ENCODE peak calls at places on chromosomes 12 and 14, in six cellular contexts. D is HEK293T, E is HepG2, V is A549, A is GM12878, N is K562. Z is an unnamed sample.

GRCh38 chr12:132568301-132568700 is 42.1 kb downstream of the LRCOL1 start:
- DNase-seq in V (no peak), A (no peak), E (no peak), N (no peak), D (no peak), Z (no peak)

GRCh38 chr14:34971801-34972200 is 11.0 kb upstream of the SRP54 start:
- DNase-seq in A (no peak), N (no peak), E (no peak), V (no peak), D (no peak), Z (no peak)

GRCh38 chr12:52145228-52145940 is 46.4 kb downstream of the KRT80 start:
- DNase-seq in N (no peak), V (no peak), E (no peak), A (no peak), D (no peak), Z (no peak)

GRCh38 chr12:40152783-40153383 is 47.0 kb upstream of the SLC2A13 start:
- DNase-seq in E (peak), A (no peak), D (peak), V (no peak), N (peak), Z (peak)

GRCh38 chr14:105141026-105141425 is 27.6 kb downstream of the JAG2 start:
- DNase-seq in D (no peak), A (no peak), N (no peak), E (no peak), V (no peak), Z (no peak)

GRCh38 chr12:120980800-120981368 is 2.5 kb downstream of the HNF1A start:
- DNase-seq in A (no peak), D (no peak), V (no peak), N (no peak), E (no peak), Z (no peak)

GRCh38 chr12:124098887-124099286 is 125.9 kb downstream of the ZNF664 start:
- DNase-seq in N (no peak), V (no peak), E (no peak), D (no peak), A (no peak), Z (no peak)

GRCh38 chr12:91778091-91778819 is 367.4 kb downstream of the BTG1 start:
- DNase-seq in N (no peak), D (no peak), A (peak), V (no peak), E (no peak), Z (peak)

GRCh38 chr12:120367924-120368788 is 808 bp downstream of the MSI1 start:
- DNase-seq in E (no peak), A (no peak), V (no peak), D (peak), N (no peak), Z (no peak)

GRCh38 chr12:56150563-56150962 is 1.8 kb upstream of the MYL6B start:
- DNase-seq in A (no peak), V (no peak), E (no peak), D (no peak), N (no peak), Z (peak)

GRCh38 chr12:56152132-56152755 is at the start of gene MYL6B:
- DNase-seq in D (peak), V (peak), N (peak), E (peak), A (peak), Z (peak)

GRCh38 chr12:56152756-56153137 is 360 bp downstream of the MYL6B start:
- DNase-seq in D (no peak), N (no peak), E (no peak), A (no peak), V (no peak), Z (no peak)

GRCh38 chr12:56153291-56154065 is 1.1 kb downstream of the MYL6B start:
- DNase-seq in V (no peak), A (no peak), N (no peak), E (no peak), D (no peak), Z (no peak)

GRCh38 chr12:56151672-56152131 is 685 bp upstream of the MYL6B start:
- DNase-seq in A (no peak), N (peak), D (peak), V (peak), E (peak), Z (no peak)
- TF ChIP-seq BHLHE40 in A (no peak), N (no peak), D (no peak), V (no peak), E (no peak), Z (no peak)

DNA sequence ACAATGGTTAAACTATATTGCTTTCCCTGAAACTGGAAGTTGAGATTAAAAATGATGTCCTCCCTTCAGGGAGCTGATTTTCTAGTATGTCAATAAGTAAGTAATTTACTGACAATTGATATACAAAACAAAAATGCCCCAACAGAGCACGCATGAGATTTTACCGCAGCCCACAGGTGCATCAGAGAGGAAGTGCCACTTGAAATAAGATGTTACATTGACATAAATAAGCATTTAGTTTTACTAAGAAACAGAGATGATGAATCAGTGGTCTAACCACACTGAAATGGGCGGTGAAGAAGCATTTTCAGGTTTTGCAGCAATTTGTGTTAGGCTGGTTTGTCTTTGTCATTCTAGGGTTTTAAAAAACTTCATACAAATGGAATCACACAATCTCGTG is 8.8 kb upstream of the CLECL1 start:
- DNase-seq in A (peak), D (no peak), E (no peak), V (no peak), N (no peak), Z (no peak)
- TF ChIP-seq BHLHE40 in A (peak), D (no peak), E (no peak), V (no peak), N (no peak), Z (no peak)

DNA sequence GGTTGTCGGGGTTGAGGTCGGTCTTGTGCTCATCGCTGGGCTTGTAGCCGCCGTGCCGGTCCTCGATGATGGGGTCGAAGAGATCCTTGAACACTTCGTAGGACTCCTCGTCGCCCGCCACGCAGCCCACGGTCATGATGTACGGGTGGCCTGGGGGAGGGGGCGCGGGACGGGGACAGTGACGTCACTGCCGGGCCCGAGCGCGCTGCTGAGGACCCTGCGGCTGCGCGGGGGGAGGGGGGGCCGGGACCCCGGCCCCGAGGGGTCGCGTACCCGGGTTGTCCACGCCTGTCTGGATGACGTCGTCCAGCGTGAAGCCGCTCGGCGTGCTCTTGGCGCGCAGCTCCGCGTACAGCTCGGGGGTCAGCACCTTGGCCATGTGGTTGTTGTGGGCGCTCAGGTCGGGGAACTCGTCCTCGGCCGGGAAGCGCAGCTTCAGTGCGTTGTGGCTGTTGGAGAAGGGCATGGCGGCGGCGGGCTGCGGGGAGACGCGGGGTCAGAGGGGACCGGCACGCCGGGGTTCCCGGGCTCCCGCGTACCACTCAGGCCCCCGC is 525 bp downstream of the CKB start:
- DNase-seq in A (no peak), V (no peak), N (peak), E (no peak), D (no peak), Z (no peak)
- TF ChIP-seq BHLHE40 in A (no peak), V (no peak), N (no peak), E (no peak), D (no peak), Z (no peak)

GRCh38 chr14:103073876-103074698 is 9.9 kb upstream of the LBHD2 start:
- DNase-seq in V (no peak), N (no peak), E (no peak), D (no peak), A (no peak), Z (no peak)

GRCh38 chr14:103071544-103072251 is 12.3 kb upstream of the LBHD2 start:
- DNase-seq in D (no peak), V (no peak), N (no peak), E (no peak), A (no peak), Z (no peak)

GRCh38 chr14:103074699-103075341 is 9.2 kb upstream of the LBHD2 start:
- DNase-seq in V (peak), N (peak), D (no peak), E (peak), A (no peak), Z (no peak)

GRCh38 chr14:103072595-103073366 is 11.2 kb upstream of the LBHD2 start:
- DNase-seq in V (peak), N (peak), E (no peak), D (no peak), A (no peak), Z (no peak)

GRCh38 chr14:103073367-103073875 is 10.6 kb upstream of the LBHD2 start:
- DNase-seq in A (no peak), E (no peak), D (no peak), V (peak), N (no peak), Z (no peak)
- TF ChIP-seq BHLHE40 in A (no peak), E (no peak), D (no peak), V (no peak), N (no peak), Z (no peak)

GRCh38 chr12:26846419-26846818 is 13.4 kb upstream of the ITPR2 start:
- DNase-seq in N (no peak), V (no peak), E (no peak), A (no peak), D (no peak), Z (no peak)
- TF ChIP-seq BHLHE40 in N (no peak), V (no peak), E (no peak), A (no peak), D (no peak), Z (no peak)

GRCh38 chr14:20458031-20458789 is 3.0 kb downstream of the PIP4P1 start:
- DNase-seq in N (peak), E (no peak), V (no peak), D (no peak), A (no peak), Z (no peak)

GRCh38 chr14:20456971-20457370 is 1.9 kb downstream of the APEX1 start:
- DNase-seq in A (no peak), N (no peak), V (no peak), E (no peak), D (no peak), Z (no peak)

GRCh38 chr14:20454645-20455354 is at the start of the genes APEX1 and OSGEP:
- DNase-seq in N (peak), E (peak), D (peak), V (peak), A (peak), Z (peak)

GRCh38 chr14:20455355-20456300 is 602 bp downstream of the APEX1 start:
- DNase-seq in V (peak), A (no peak), N (peak), E (no peak), D (peak), Z (peak)

GRCh38 chr14:20454359-20454644 is 310 bp downstream of the OSGEP start:
- DNase-seq in V (peak), N (no peak), A (no peak), D (no peak), E (no peak), Z (peak)
- TF ChIP-seq BHLHE40 in V (no peak), N (no peak), A (no peak), D (no peak), E (no peak), Z (no peak)